ENCODE peak calls at places on chromosomes 2 and 18, in seven cellular contexts. Z, K, X, O, E, A and W are unnamed samples.

GRCh38 chr18:59268127-59268721 is 5.0 kb downstream of the RAX start:
- DNase-seq in E (no peak), O (no peak), X (no peak), A (no peak), K (no peak), Z (no peak), W (no peak)

GRCh38 chr2:119730598-119731278 is 29.0 kb upstream of the PTPN4 start:
- DNase-seq in A (no peak), E (peak), Z (no peak), X (peak), O (no peak), K (no peak), W (no peak)

GRCh38 chr2:74516070-74516633 is 1.9 kb downstream of the TLX2 start:
- DNase-seq in Z (no peak), X (no peak), A (peak), K (no peak), O (peak), E (peak), W (no peak)

GRCh38 chr2:197092431-197092830 is 165.9 kb upstream of the PGAP1 start:
- DNase-seq in Z (no peak), K (peak), E (no peak), X (peak), O (no peak), A (no peak), W (peak)

GRCh38 chr2:105113616-105114275 is 75.9 kb downstream of the MRPS9 start:
- DNase-seq in O (no peak), A (no peak), X (no peak), K (no peak), Z (no peak), E (no peak), W (no peak)

GRCh38 chr2:183010112-183010511 is 28.1 kb downstream of the NCKAP1 start:
- DNase-seq in Z (peak), O (no peak), E (peak), A (peak), X (no peak), K (no peak), W (peak)

GRCh38 chr2:20563833-20564232 is 87.1 kb downstream of the HS1BP3 start:
- DNase-seq in O (no peak), X (no peak), A (no peak), K (no peak), Z (no peak), E (no peak), W (no peak)

GRCh38 chr2:157900203-157900602 is 24.1 kb upstream of the ACVR1 start:
- DNase-seq in Z (no peak), K (no peak), X (no peak), O (no peak), E (no peak), A (no peak), W (no peak)

GRCh38 chr2:120182019-120182560 is 41.1 kb downstream of the TMEM185B start:
- DNase-seq in Z (no peak), K (no peak), O (no peak), X (no peak), A (no peak), E (no peak), W (no peak)

GRCh38 chr2:15391771-15392170 is 169.4 kb downstream of the NBAS start:
- DNase-seq in X (no peak), Z (no peak), E (no peak), A (no peak), K (no peak), O (no peak), W (no peak)